ENCODE peak calls at places on chromosomes 7 and 10, in seven cellular contexts. S is Panc1; D is HCT116; F is lung; A is kidney epithelial cell; K is CD8-positive, alpha-beta T cell; Z is cardiac muscle cell. C is an unnamed sample. For H3K36me3 and H3K27me3, the result is how much of the 10 kb centered on the place peaks cover.

GRCh38 chr7:95840953-95841950 is 68.9 kb downstream of the DYNC1I1 start:
- DNase-seq in A (no peak), S (no peak), D (peak), F (no peak), K (no peak), Z (no peak), C (no peak)

GRCh38 chr7:137771273-137771672 is 75.5 kb downstream of the DGKI start:
- DNase-seq in Z (peak), F (no peak), K (no peak), S (no peak), A (no peak), D (no peak), C (peak)

GRCh38 chr7:148242271-148242801 is 348.2 kb upstream of the C7orf33 start:
- DNase-seq in A (peak), F (peak), Z (peak), S (peak), K (no peak), D (peak), C (no peak)

GRCh38 chr10:113496124-113496523 is 56.7 kb upstream of the HABP2 start:
- DNase-seq in F (no peak), K (no peak), Z (no peak), A (no peak), D (no peak), S (no peak), C (no peak)

GRCh38 chr10:103627111-103627892 is 133.8 kb downstream of the NEURL1 start:
- DNase-seq in Z (no peak), F (no peak), D (no peak), K (no peak), A (no peak), S (no peak), C (no peak)

GRCh38 chr7:42082144-42082543 is 154.9 kb downstream of the GLI3 start:
- DNase-seq in K (no peak), D (no peak), Z (peak), F (no peak), S (no peak), A (peak), C (no peak)

GRCh38 chr7:90999989-91000979 is 263.9 kb upstream of the FZD1 start:
- DNase-seq in A (no peak), S (no peak), K (no peak), D (no peak), Z (no peak), F (no peak), C (peak)

GRCh38 chr7:151905766-151906165 is 28.9 kb upstream of the PRKAG2 start:
- DNase-seq in S (no peak), D (no peak), F (no peak), A (no peak), Z (no peak), K (no peak), C (no peak)

GRCh38 chr10:71795248-71795647 is 21.9 kb upstream of the VSIR start:
- DNase-seq in F (no peak), Z (peak), D (no peak), S (no peak), K (no peak), A (no peak), C (no peak)

GRCh38 chr10:88194041-88194887 is 330.8 kb downstream of the PTEN start:
- DNase-seq in S (no peak), Z (peak), K (peak), D (peak), F (no peak), A (no peak), C (no peak)

GRCh38 chr10:63264852-63265617 is 131.9 kb downstream of the NRBF2 start:
- DNase-seq in D (no peak), Z (peak), K (peak), S (peak), F (no peak), A (no peak), C (no peak)

GRCh38 chr10:62080905-62081304 is 179.4 kb downstream of the ARID5B start:
- DNase-seq in K (no peak), Z (no peak), S (no peak), F (no peak), A (no peak), D (no peak), C (no peak)
- TF ChIP-seq CTCF in K (no peak), Z (no peak), S (no peak), F (no peak), A (no peak), D (no peak), C (no peak)

GRCh38 chr7:128351296-128352123 is 7.8 kb upstream of the RBM28 start:
- DNase-seq in D (no peak), S (no peak), Z (peak), K (no peak), F (no peak), A (no peak), C (no peak)

GRCh38 chr7:128347573-128348147 is 4.0 kb upstream of the RBM28 start:
- DNase-seq in D (peak), S (no peak), F (no peak), A (no peak), Z (peak), K (peak), C (no peak)

GRCh38 chr7:128352138-128352537 is 8.4 kb upstream of the RBM28 start:
- DNase-seq in Z (peak), K (peak), F (peak), S (no peak), D (no peak), A (no peak), C (no peak)

GRCh38 chr7:128350708-128351295 is 7.1 kb upstream of the RBM28 start:
- DNase-seq in F (no peak), K (no peak), A (no peak), S (no peak), Z (no peak), D (no peak), C (no peak)

GRCh38 chr7:128349121-128349825 is 5.6 kb upstream of the RBM28 start:
- DNase-seq in F (no peak), S (no peak), Z (no peak), K (no peak), A (no peak), D (no peak), C (no peak)
- H3K36me3 ChIP-seq in F (under half), S (under half), Z (under half), K (under half), A (under half), D (under half), C (under half)

DNA sequence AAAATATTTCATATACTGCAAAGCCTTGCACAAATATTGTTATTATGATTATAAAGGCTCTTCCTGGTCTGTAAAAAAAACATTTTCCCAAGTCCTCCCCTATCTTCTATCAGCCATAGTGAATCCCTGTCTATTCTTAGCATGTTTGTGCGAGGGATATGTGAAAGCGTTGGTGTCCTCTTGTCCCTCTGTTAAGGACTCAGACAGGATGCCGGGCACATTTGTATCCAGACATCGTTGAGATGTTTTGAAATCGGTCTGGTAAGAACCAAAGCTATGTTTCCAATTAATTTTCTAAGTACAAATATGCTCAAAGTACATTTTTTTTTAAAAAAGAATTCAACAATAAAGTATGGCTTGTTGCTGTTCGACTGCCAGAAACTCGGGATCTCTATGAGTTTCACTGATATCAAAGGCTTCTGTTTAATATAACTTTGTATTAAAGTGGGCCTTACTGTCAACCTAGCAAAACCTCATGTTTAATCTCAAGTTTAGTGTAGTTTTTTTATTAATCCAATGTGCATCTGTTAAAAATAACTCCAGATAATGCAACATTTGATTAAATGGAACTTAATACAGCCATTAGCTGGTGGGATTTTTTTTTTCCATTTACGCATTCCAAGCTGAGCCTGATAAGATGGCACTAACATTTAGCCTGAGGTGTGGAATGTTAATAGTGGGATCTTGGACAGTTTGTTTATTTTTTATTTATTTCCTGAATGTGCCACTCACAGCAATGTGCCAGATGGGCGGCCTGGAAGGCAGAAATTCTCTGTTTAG is 754.2 kb downstream of the LRMDA start:
- DNase-seq in F (no peak), Z (no peak), D (no peak), K (no peak), A (no peak), S (no peak), C (no peak)
- H3K27me3 ChIP-seq in F (under half), Z (under half), D (under half), K (under half), A (under half), S (under half), C (under half)

DNA sequence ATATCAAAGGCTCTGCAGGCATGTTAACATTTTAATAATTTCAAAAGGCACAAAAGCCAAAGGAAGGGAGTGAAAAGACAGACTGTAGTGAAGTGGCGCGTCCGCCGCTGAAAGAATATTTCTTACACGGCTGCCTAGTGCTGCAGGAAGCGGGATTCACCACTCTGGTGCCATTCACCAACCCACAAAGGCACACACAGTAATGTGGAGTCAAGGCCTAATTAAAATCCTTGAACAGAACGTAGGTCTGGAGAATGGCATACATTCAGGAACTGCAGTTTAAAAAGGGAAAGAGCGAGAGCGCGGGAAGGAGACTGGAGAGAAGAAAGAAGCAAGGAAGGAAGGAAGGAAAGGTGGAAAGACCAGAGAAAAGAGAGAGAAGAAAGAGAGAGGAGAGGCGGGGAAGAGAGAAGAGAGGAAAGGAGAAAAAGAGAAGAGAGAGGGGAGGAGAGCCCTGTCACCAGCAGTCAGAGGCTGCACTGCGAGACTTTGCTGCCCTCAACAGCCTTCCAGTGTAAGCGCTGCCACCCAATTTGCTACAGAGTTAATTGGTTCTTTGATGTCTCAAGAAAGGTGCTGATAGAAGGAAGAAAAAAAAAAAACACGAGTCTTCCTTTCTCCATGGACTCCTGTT is 554.0 kb downstream of the MDFIC start:
- DNase-seq in D (no peak), F (no peak), A (no peak), K (no peak), S (no peak), Z (peak), C (no peak)
- TF ChIP-seq CTCF in D (no peak), F (no peak), A (peak), K (no peak), S (peak), Z (peak), C (peak)

GRCh38 chr10:13189946-13190345 is 28.6 kb downstream of the MCM10 start:
- DNase-seq in D (no peak), K (no peak), A (no peak), F (no peak), S (no peak), Z (peak), C (no peak)

GRCh38 chr10:13191362-13191761 is 30.0 kb downstream of the MCM10 start:
- DNase-seq in A (no peak), F (no peak), K (no peak), D (no peak), S (no peak), Z (no peak), C (no peak)

GRCh38 chr10:13188593-13188992 is 27.2 kb downstream of the MCM10 start:
- DNase-seq in Z (no peak), S (no peak), D (no peak), F (no peak), A (no peak), K (no peak), C (no peak)

GRCh38 chr10:13195016-13195415 is 33.7 kb downstream of the MCM10 start:
- DNase-seq in D (no peak), F (no peak), K (no peak), S (no peak), A (no peak), Z (no peak), C (no peak)

DNA sequence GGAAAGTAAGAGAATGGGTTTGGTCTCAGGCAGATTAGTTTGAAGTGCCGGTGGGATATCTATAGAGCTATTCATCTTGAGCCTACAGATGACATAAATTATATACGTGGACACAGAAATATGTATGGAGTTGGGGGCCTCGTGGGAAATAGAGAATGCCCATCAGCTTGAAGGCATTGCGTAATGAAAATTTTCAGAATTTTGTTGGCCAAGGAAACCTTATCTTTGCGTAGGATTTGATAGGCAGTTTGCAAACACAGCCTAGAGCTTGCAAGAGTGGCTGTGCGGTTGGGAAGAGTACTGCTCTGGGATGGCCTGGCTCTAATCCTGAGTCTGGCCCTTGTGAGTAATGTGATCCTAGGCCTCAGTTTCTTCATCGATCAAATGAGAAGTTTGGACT is 32.3 kb downstream of the MCM10 start:
- DNase-seq in Z (peak), D (no peak), A (no peak), S (no peak), F (no peak), K (no peak), C (no peak)
- H3K36me3 ChIP-seq in Z (under half), D (under half), A (under half), S (under half), F (under half), K (under half), C (under half)

GRCh38 chr7:1317654-1318450 is 85.2 kb downstream of the UNCX start:
- DNase-seq in Z (no peak), K (no peak), D (no peak), A (no peak), F (no peak), S (no peak), C (no peak)
- H3K27me3 ChIP-seq in Z (under half), K (under half), D (under half), A (under half), F (under half), S (under half), C (under half)

GRCh38 chr7:67206452-67206851 is 209.8 kb downstream of the TYW1 start:
- DNase-seq in A (no peak), D (no peak), F (no peak), S (no peak), K (no peak), Z (no peak), C (no peak)
- TF ChIP-seq CTCF in A (no peak), D (no peak), F (no peak), S (no peak), K (no peak), Z (no peak), C (no peak)

GRCh38 chr7:149476791-149477190 is 15.9 kb upstream of the ZNF777 start:
- DNase-seq in K (no peak), S (no peak), A (no peak), F (no peak), D (no peak), Z (no peak), C (no peak)

GRCh38 chr7:149478754-149479153 is 17.9 kb upstream of the ZNF777 start:
- DNase-seq in S (no peak), Z (no peak), D (no peak), A (no peak), K (no peak), F (no peak), C (no peak)

GRCh38 chr7:149479554-149479953 is 18.1 kb downstream of the ZNF746 start:
- DNase-seq in Z (no peak), S (no peak), D (no peak), F (no peak), K (no peak), A (no peak), C (no peak)

GRCh38 chr7:149475121-149476045 is 14.5 kb upstream of the ZNF777 start:
- DNase-seq in D (no peak), A (no peak), K (no peak), S (no peak), F (no peak), Z (no peak), C (no peak)

DNA sequence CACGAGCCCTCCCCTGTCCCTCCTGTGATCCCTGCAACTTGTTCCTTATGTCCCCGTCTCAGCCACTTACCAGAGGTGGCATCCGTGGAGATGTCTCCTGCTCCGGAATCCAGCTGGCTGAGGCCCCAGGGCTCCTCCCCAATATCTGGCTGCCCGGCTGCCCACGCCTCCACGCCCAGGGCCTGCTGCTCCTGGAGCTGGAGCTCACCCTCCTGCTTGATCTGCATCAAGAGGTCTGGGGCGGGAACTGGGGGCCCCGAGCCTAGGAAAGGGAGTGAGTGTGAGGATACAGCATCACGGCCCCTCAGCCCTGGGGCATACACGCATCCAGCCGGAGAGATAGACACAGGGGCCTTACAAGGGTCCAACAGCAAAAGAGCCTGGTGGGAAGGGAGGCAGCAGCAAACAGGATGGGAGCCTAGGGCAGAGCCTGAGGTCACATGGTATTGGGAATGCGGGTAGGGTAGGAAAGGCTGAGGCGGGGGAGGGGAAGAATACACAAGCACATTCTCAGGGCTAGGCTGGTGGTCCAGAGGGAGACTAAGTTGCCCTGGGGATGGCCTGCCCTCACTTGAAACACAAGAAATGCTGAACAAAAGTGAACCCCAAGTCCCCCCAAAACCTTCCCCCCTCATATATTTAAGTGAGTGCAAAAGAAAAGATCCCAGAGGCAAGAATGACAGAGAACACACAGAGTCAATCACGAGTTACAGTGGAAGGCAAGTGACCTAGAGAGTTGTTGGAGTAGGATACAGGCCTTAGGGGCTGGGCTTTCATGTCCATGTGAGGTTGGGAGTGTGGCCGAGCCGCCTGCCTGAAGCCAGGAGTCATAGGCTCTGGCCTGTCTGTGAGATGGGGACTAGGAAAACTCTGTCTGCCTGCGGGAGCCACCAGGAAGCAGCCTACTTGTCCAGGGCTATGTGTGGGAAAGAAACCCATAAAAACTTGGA is 16.9 kb upstream of the ZNF777 start:
- DNase-seq in S (no peak), Z (no peak), F (no peak), K (no peak), A (no peak), D (no peak), C (no peak)
- H3K36me3 ChIP-seq in S (under half), Z (under half), F (under half), K (under half), A (under half), D (under half), C (under half)